ENCODE peak calls at places on chromosomes 1 and 21, in six cellular contexts. Y is EH; J is stimulated activated CD8-positive, alpha-beta memory T cell treated with anti-CD3 and anti-CD28 coated beads, Interleukin-4, amount 100 ng/mL, for 1 hour; O is activated naive CD8-positive, alpha-beta T cell treated with anti-CD3 and anti-CD28 coated beads, Interleukin-2, amount 50 U/mL, for 24 hours; F is mesenchymal stem cell; N is activated effector memory CD4-positive, alpha-beta T cell treated with Interleukin-2 at 50 U/mL for 16 hours. Z is an unnamed sample.

GRCh38 chr1:218259800-218260199 is 25.3 kb upstream of the RRP15 start:
- DNase-seq in Y (peak), J (no peak), O (no peak), F (no peak), N (no peak), Z (no peak)

GRCh38 chr1:214492405-214493075 is 58.9 kb downstream of the PTPN14 start:
- DNase-seq in Y (peak), J (no peak), O (no peak), F (no peak), N (no peak), Z (no peak)

GRCh38 chr1:56803561-56804156 is 15.5 kb downstream of the FYB2 start:
- DNase-seq in Y (peak), J (no peak), O (no peak), F (peak), N (no peak), Z (no peak)

GRCh38 chr1:22711591-22712501 is 1.2 kb downstream of the EPHB2 start:
- DNase-seq in Y (no peak), J (no peak), O (no peak), F (peak), N (no peak), Z (no peak)

GRCh38 chr1:76066390-76066789 is 8.2 kb upstream of the ST6GALNAC3 start:
- DNase-seq in Y (peak), J (no peak), O (no peak), F (peak), N (no peak), Z (no peak)

GRCh38 chr1:8408151-8408839 is 90.4 kb downstream of the SLC45A1 start:
- DNase-seq in Y (peak), J (no peak), O (no peak), F (peak), N (no peak), Z (no peak)

GRCh38 chr1:87783315-87783714 is 454.6 kb downstream of the LMO4 start:
- DNase-seq in Y (no peak), J (no peak), O (no peak), F (no peak), N (no peak), Z (no peak)

GRCh38 chr1:234961468-234962339 is 166.9 kb downstream of the TOMM20 start:
- DNase-seq in Y (peak), J (no peak), O (no peak), F (peak), N (no peak), Z (no peak)

GRCh38 chr1:17520041-17520440 is 19.5 kb upstream of the ARHGEF10L start:
- DNase-seq in Y (no peak), J (no peak), O (no peak), F (no peak), N (no peak), Z (no peak)

GRCh38 chr1:231971397-231972233 is 345.0 kb downstream of the DISC1 start:
- DNase-seq in Y (peak), J (no peak), O (no peak), F (peak), N (no peak), Z (no peak)

GRCh38 chr1:225962440-225962975 is 21.5 kb upstream of the LEFTY2 start:
- DNase-seq in Y (no peak), J (peak), O (peak), F (no peak), N (peak), Z (no peak)

GRCh38 chr21:37130971-37131370 is 57.9 kb downstream of the TTC3 start:
- DNase-seq in Y (peak), J (no peak), O (no peak), F (no peak), N (no peak), Z (no peak)

GRCh38 chr1:53294557-53294956 is 33.3 kb downstream of the LRP8 start:
- DNase-seq in Y (peak), J (no peak), O (peak), F (peak), N (peak), Z (no peak)

GRCh38 chr1:230235876-230236275 is 168.8 kb downstream of the GALNT2 start:
- DNase-seq in Y (no peak), J (no peak), O (no peak), F (no peak), N (no peak), Z (no peak)

GRCh38 chr1:212256404-212256803 is 28.8 kb upstream of the PPP2R5A start:
- DNase-seq in Y (no peak), J (no peak), O (no peak), F (no peak), N (peak), Z (no peak)

GRCh38 chr1:220280249-220280648 is 8.0 kb upstream of the RAB3GAP2 start:
- DNase-seq in Y (no peak), J (no peak), O (no peak), F (no peak), N (no peak), Z (no peak)

GRCh38 chr1:8814870-8815269 is 2.6 kb downstream of the RERE start:
- DNase-seq in Y (no peak), J (no peak), O (no peak), F (peak), N (no peak), Z (no peak)

GRCh38 chr1:17227358-17227915 is 21.5 kb upstream of the PADI3 start:
- DNase-seq in Y (no peak), J (no peak), O (no peak), F (no peak), N (no peak), Z (no peak)

GRCh38 chr1:27603962-27604578 is at the start of gene AHDC1:
- DNase-seq in Y (peak), J (peak), O (peak), F (peak), N (peak), Z (peak)

GRCh38 chr1:206503591-206504362 is 3.6 kb upstream of the RASSF5 start:
- DNase-seq in Y (peak), J (no peak), O (peak), F (peak), N (no peak), Z (no peak)

GRCh38 chr1:87600848-87601247 is 272.2 kb downstream of the LMO4 start:
- DNase-seq in Y (no peak), J (no peak), O (no peak), F (peak), N (no peak), Z (no peak)

GRCh38 chr21:14120091-14120734 is 90.5 kb downstream of the LIPI start:
- DNase-seq in Y (peak), J (no peak), O (peak), F (peak), N (no peak), Z (no peak)